ENCODE peak calls at places on chromosomes 5 and 9, in five cellular contexts. One of them, this sample, is unnamed.

GRCh38 chr9:105053209-105053652 is 125.3 kb upstream of the ABCA1 start:
- DNase-seq in K562: no peak
- DNase-seq in H1: no peak
- DNase-seq in HepG2: no peak
- DNase-seq in GM12878: peak; percentile 15
- DNase-seq in this sample: no peak

GRCh38 chr9:133993635-133994253 is 1.6 kb upstream of the VAV2 start:
- DNase-seq in K562: no peak
- DNase-seq in H1: no peak
- DNase-seq in HepG2: no peak
- DNase-seq in GM12878: no peak
- DNase-seq in this sample: no peak

GRCh38 chr5:88743231-88743879 is 139.6 kb downstream of the MEF2C start:
- DNase-seq in K562: peak; percentile 32
- DNase-seq in H1: no peak
- DNase-seq in HepG2: no peak
- DNase-seq in GM12878: no peak
- DNase-seq in this sample: peak; percentile 28

GRCh38 chr9:63859475-63860215 is 1425.4 kb downstream of the FOXD4L5 start:
- DNase-seq in K562: peak; percentile 55
- DNase-seq in H1: no peak
- DNase-seq in HepG2: peak; percentile 49
- DNase-seq in GM12878: no peak
- DNase-seq in this sample: peak; percentile 45

GRCh38 chr9:91361294-91362201 is at the start of gene AUH:
- DNase-seq in K562: peak; percentile 96
- DNase-seq in H1: peak; percentile 47
- DNase-seq in HepG2: peak; percentile 60
- DNase-seq in GM12878: peak; percentile 41
- DNase-seq in this sample: peak; percentile 40

GRCh38 chr9:127828262-127829031 is 25.8 kb downstream of the FPGS start:
- DNase-seq in K562: peak; percentile 95
- DNase-seq in H1: peak; percentile 70
- DNase-seq in HepG2: peak; percentile 83
- DNase-seq in GM12878: no peak
- DNase-seq in this sample: peak; percentile 41

GRCh38 chr9:37997636-37998374 is 71.2 kb downstream of the SHB start:
- DNase-seq in K562: no peak
- DNase-seq in H1: no peak
- DNase-seq in HepG2: no peak
- DNase-seq in GM12878: no peak
- DNase-seq in this sample: no peak

GRCh38 chr5:150180241-150181027 is 9.4 kb upstream of the SLC6A7 start:
- DNase-seq in K562: no peak
- DNase-seq in H1: no peak
- DNase-seq in HepG2: no peak
- DNase-seq in GM12878: no peak
- DNase-seq in this sample: no peak

GRCh38 chr5:128774605-128775004 is 190.7 kb upstream of the SLC27A6 start:
- DNase-seq in K562: no peak
- DNase-seq in H1: no peak
- DNase-seq in HepG2: no peak
- DNase-seq in GM12878: no peak
- DNase-seq in this sample: no peak

GRCh38 chr9:71071633-71072032 is 49.8 kb downstream of the TRPM3 start:
- DNase-seq in K562: no peak
- DNase-seq in H1: no peak
- DNase-seq in HepG2: no peak
- DNase-seq in GM12878: no peak
- DNase-seq in this sample: no peak

GRCh38 chr5:134554319-134555222 is 29.1 kb downstream of the JADE2 start:
- DNase-seq in K562: no peak
- DNase-seq in H1: no peak
- DNase-seq in HepG2: no peak
- DNase-seq in GM12878: peak; percentile 82
- DNase-seq in this sample: no peak

GRCh38 chr9:116939605-116940004 is 252.5 kb downstream of the TRIM32 start:
- DNase-seq in K562: no peak
- DNase-seq in H1: no peak
- DNase-seq in HepG2: no peak
- DNase-seq in GM12878: no peak
- DNase-seq in this sample: no peak

GRCh38 chr5:132752581-132753125 is 5.4 kb downstream of the CCNI2 start:
- DNase-seq in K562: no peak
- DNase-seq in H1: no peak
- DNase-seq in HepG2: no peak
- DNase-seq in GM12878: no peak
- DNase-seq in this sample: no peak

GRCh38 chr5:152623951-152624350 is 218.9 kb upstream of the NMUR2 start:
- DNase-seq in K562: no peak
- DNase-seq in H1: no peak
- DNase-seq in HepG2: no peak
- DNase-seq in GM12878: no peak
- DNase-seq in this sample: no peak

GRCh38 chr9:81522721-81523551 is 166.4 kb downstream of the TLE1 start:
- DNase-seq in K562: no peak
- DNase-seq in H1: no peak
- DNase-seq in HepG2: peak; percentile 77
- DNase-seq in GM12878: no peak
- DNase-seq in this sample: peak; percentile 48

GRCh38 chr9:16715404-16715803 is 155.1 kb downstream of the BNC2 start:
- DNase-seq in K562: no peak
- DNase-seq in H1: no peak
- DNase-seq in HepG2: no peak
- DNase-seq in GM12878: no peak
- DNase-seq in this sample: no peak

GRCh38 chr5:142109356-142110045 is 922 bp downstream of the NDFIP1 start:
- DNase-seq in K562: no peak
- DNase-seq in H1: no peak
- DNase-seq in HepG2: no peak
- DNase-seq in GM12878: no peak
- DNase-seq in this sample: no peak

GRCh38 chr9:89309608-89310485 is 1.1 kb upstream of the CKS2 start:
- DNase-seq in K562: no peak
- DNase-seq in H1: no peak
- DNase-seq in HepG2: no peak
- DNase-seq in GM12878: no peak
- DNase-seq in this sample: peak; percentile 41

GRCh38 chr5:179475211-179475840 is 75.0 kb upstream of the RUFY1 start:
- DNase-seq in K562: no peak
- DNase-seq in H1: no peak
- DNase-seq in HepG2: no peak
- DNase-seq in GM12878: no peak
- DNase-seq in this sample: no peak

GRCh38 chr5:58455066-58455465 is 4.8 kb downstream of the PLK2 start:
- DNase-seq in K562: no peak
- DNase-seq in H1: no peak
- DNase-seq in HepG2: no peak
- DNase-seq in GM12878: no peak
- DNase-seq in this sample: no peak

GRCh38 chr5:34005211-34005610 is 2.6 kb downstream of the AMACR start:
- DNase-seq in K562: no peak
- DNase-seq in H1: no peak
- DNase-seq in HepG2: no peak
- DNase-seq in GM12878: no peak
- DNase-seq in this sample: no peak

GRCh38 chr5:168712280-168712924 is 133.2 kb upstream of the PANK3 start:
- DNase-seq in K562: no peak
- DNase-seq in H1: peak; percentile 1
- DNase-seq in HepG2: no peak
- DNase-seq in GM12878: no peak
- DNase-seq in this sample: peak; percentile 65

GRCh38 chr9:3896576-3896975 is 370.8 kb upstream of the RFX3 start:
- DNase-seq in K562: no peak
- DNase-seq in H1: no peak
- DNase-seq in HepG2: no peak
- DNase-seq in GM12878: no peak
- DNase-seq in this sample: no peak

GRCh38 chr5:179796877-179797608 is 3.3 kb downstream of the LTC4S start:
- DNase-seq in K562: no peak
- DNase-seq in H1: no peak
- DNase-seq in HepG2: no peak
- DNase-seq in GM12878: no peak
- DNase-seq in this sample: no peak

GRCh38 chr9:99026271-99026955 is 78.5 kb upstream of the TGFBR1 start:
- DNase-seq in K562: no peak
- DNase-seq in H1: no peak
- DNase-seq in HepG2: no peak
- DNase-seq in GM12878: no peak
- DNase-seq in this sample: no peak

GRCh38 chr5:157761690-157762611 is 18.4 kb downstream of the LSM11 start:
- DNase-seq in K562: peak; percentile 62
- DNase-seq in H1: no peak
- DNase-seq in HepG2: peak; percentile 60
- DNase-seq in GM12878: no peak
- DNase-seq in this sample: peak; percentile 35

GRCh38 chr9:92807757-92808725 is 43.4 kb upstream of the BICD2 start:
- DNase-seq in K562: no peak
- DNase-seq in H1: no peak
- DNase-seq in HepG2: no peak
- DNase-seq in GM12878: no peak
- DNase-seq in this sample: no peak
- TF ChIP-seq ZNF274 in K562: no peak
- TF ChIP-seq ZNF274 in H1: no peak
- TF ChIP-seq ZNF274 in HepG2: no peak
- TF ChIP-seq ZNF274 in GM12878: no peak
- TF ChIP-seq ZNF274 in this sample: no peak

DNA sequence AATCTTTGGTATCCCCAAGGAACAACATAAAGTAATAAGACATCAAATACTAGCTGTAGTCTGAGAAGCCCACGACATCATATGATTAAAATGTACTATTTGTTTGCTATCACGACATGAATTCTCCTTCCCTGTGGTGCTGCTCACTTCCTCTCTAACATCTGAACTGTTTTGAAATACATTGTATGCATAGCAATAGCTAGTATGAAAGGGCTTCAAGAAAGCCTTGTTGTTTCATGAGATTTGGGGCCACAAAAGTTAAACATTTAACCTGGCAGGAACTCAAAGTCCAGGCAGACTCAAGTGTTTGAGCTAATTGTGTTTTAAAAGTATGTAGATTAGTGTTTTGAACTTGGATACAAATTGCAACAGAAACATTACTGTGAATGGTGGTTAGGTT is 237.4 kb upstream of the PTGER4 start:
- DNase-seq in K562: no peak
- DNase-seq in H1: no peak
- DNase-seq in HepG2: peak; percentile 88
- DNase-seq in GM12878: no peak
- DNase-seq in this sample: no peak
- H2AFZ ChIP-seq in K562: no peak overlapping the region
- H2AFZ ChIP-seq in H1: no peak overlapping the region
- H2AFZ ChIP-seq in HepG2: no peak overlapping the region
- H2AFZ ChIP-seq in GM12878: no peak overlapping the region
- H2AFZ ChIP-seq in this sample: no peak overlapping the region

GRCh38 chr5:107670927-107671741 is at the start of gene EFNA5:
- DNase-seq in K562: no peak
- DNase-seq in H1: no peak
- DNase-seq in HepG2: no peak
- DNase-seq in GM12878: no peak
- DNase-seq in this sample: peak; percentile 26

GRCh38 chr5:107673368-107674136 is 2.8 kb upstream of the EFNA5 start:
- DNase-seq in K562: peak; percentile 65
- DNase-seq in H1: peak; percentile 75
- DNase-seq in HepG2: peak; percentile 66
- DNase-seq in GM12878: peak; percentile 59
- DNase-seq in this sample: peak; percentile 86

GRCh38 chr5:107671742-107672211 is 1.0 kb upstream of the EFNA5 start:
- DNase-seq in K562: no peak
- DNase-seq in H1: no peak
- DNase-seq in HepG2: no peak
- DNase-seq in GM12878: no peak
- DNase-seq in this sample: peak; percentile 47

GRCh38 chr5:107673106-107673367 is 2.3 kb upstream of the EFNA5 start:
- DNase-seq in K562: no peak
- DNase-seq in H1: no peak
- DNase-seq in HepG2: no peak
- DNase-seq in GM12878: no peak
- DNase-seq in this sample: no peak

DNA sequence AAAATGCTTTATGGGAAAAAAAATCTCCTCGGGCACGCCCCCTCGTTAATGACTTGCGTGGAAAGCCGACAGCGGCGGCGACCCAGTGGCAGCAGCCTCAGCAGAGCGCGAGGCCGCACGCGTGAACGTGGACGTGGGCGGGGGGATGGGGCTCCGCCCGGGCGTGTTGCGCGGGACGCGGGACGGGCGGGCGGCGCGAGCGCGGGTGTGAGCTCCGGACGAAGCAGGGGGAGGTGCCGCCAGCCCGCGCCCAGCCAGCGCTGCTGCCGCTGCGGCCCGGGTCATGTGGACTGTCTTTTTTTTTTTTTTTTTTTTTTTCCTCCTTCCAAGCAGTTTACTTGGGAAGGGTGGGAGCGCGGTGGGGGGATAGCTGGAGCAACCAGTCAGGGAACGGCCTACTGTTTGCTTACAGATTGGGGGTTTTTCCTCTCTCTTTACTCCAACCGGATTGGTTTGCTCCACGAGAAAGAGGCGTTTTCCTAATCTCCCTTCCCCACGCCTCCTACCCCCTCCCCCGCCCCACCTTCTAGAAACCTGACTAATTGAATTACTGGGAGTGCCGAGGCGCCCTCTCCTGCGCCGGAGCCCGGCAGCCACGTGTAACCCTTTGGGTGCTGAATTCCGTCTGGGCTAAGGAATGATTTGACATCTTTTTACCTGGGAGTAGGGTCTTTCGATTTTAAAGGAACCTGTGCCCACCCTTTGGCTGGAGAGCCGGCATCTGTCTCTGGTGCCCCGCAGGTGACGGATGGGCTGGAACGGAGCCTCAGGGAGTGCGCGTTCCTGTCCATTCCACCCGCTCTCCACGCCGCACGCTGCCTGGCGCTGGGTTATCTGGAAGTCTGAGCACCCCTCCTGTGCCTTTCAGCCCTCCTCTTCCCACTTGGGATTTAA is 1.7 kb upstream of the EFNA5 start:
- DNase-seq in K562: peak; percentile 18
- DNase-seq in H1: peak; percentile 95
- DNase-seq in HepG2: peak; percentile 15
- DNase-seq in GM12878: no peak
- DNase-seq in this sample: peak; percentile 88
- TF ChIP-seq ZNF274 in K562: no peak
- TF ChIP-seq ZNF274 in H1: no peak
- TF ChIP-seq ZNF274 in HepG2: no peak
- TF ChIP-seq ZNF274 in GM12878: no peak
- TF ChIP-seq ZNF274 in this sample: no peak

DNA sequence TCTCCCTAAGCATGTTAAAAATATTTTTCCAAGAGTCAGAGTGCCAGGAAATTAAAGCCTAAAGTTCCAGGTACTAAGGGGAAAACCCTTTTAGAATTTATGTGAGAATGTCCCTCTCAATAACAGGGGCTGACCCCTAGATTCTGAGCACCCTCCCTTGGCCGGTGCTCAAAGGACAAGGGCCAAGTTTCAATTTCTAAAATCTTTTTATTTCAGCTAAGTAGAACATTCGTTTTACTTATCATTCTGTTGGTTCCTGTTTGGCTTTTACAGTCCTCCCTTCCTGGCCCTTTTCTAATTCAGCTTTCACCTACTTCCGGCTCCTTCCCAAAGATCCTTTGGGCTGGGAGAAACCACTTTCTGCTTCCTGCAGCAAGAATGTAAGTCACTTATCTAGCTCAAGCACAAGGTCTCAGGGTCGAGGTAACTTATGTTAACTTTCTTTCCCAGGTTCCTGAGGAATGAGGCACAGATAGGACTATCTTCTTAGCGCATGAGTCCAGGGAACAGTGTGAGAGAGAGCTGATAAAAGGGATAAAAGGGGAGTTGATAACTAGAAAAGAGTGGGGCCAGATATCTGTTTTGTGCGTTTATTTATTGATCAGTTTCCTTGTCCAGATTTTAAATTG is 34.6 kb upstream of the F2RL2 start:
- DNase-seq in K562: peak; percentile 62
- DNase-seq in H1: no peak
- DNase-seq in HepG2: no peak
- DNase-seq in GM12878: no peak
- DNase-seq in this sample: no peak
- H2AFZ ChIP-seq in K562: peak overlapping the region; percentile 78
- H2AFZ ChIP-seq in H1: no peak overlapping the region
- H2AFZ ChIP-seq in HepG2: no peak overlapping the region
- H2AFZ ChIP-seq in GM12878: no peak overlapping the region
- H2AFZ ChIP-seq in this sample: no peak overlapping the region